ENCODE peak calls at places on chromosomes 11 and 22, in nine cellular contexts. N is pancreas; E is SIG-M5; L is NCI-H524 treated with DMSO at 0.1 percent for 48 hours; W is upper lobe of right lung; V is effector memory CD8-positive, alpha-beta T cell; M is fibroblast of lung; G is tibial nerve; Y is astrocyte of the cerebellum. J is an unnamed sample.

GRCh38 chr11:122717264-122717867 is 61.8 kb downstream of the UBASH3B start:
- DNase-seq in N (no peak), E (peak; percentile 42), L (no peak), W (no peak), V (peak; percentile 17), M (no peak), G (no peak), Y (no peak), J (no peak)

GRCh38 chr22:46451741-46452140 is 85.7 kb downstream of the CELSR1 start:
- DNase-seq in N (no peak), E (no peak), L (no peak), W (no peak), V (no peak), M (no peak), G (no peak), Y (no peak), J (no peak)

GRCh38 chr22:46066691-46067090 is 83.6 kb upstream of the PPARA start:
- DNase-seq in N (peak; percentile 52), E (no peak), L (no peak), W (peak; percentile 25), V (no peak), M (no peak), G (no peak), Y (no peak), J (no peak)

GRCh38 chr11:82462588-82462987 is 271.1 kb downstream of the FAM181B start:
- DNase-seq in N (no peak), E (no peak), L (peak; percentile 95), W (no peak), V (no peak), M (no peak), G (no peak), Y (no peak), J (no peak)

GRCh38 chr22:45163074-45163416 is 680 bp upstream of the NUP50 start:
- DNase-seq in N (no peak), E (no peak), L (peak; percentile 17), W (no peak), V (no peak), M (peak; percentile 53), G (no peak), Y (no peak), J (peak; percentile 26)

GRCh38 chr22:28034760-28035401 is 115.8 kb upstream of the PITPNB start:
- DNase-seq in N (peak; percentile 79), E (no peak), L (peak; percentile 95), W (peak; percentile 59), V (no peak), M (peak; percentile 54), G (peak; percentile 76), Y (no peak), J (peak; percentile 15)

GRCh38 chr11:26753738-26754504 is 32.1 kb upstream of the SLC5A12 start:
- DNase-seq in N (no peak), E (peak; percentile 1), L (peak; percentile 2), W (no peak), V (no peak), M (peak; percentile 86), G (peak; percentile 81), Y (peak; percentile 59), J (peak; percentile 59)

GRCh38 chr22:40412441-40412840 is 42.0 kb downstream of the SGSM3 start:
- DNase-seq in N (no peak), E (peak; percentile 39), L (no peak), W (no peak), V (no peak), M (no peak), G (no peak), Y (no peak), J (no peak)

GRCh38 chr11:65560555-65561418 is 2.6 kb upstream of the LTBP3 start:
- DNase-seq in N (no peak), E (no peak), L (no peak), W (no peak), V (no peak), M (peak; percentile 44), G (peak; percentile 73), Y (no peak), J (no peak)

J was measured in HFFc6.